ENCODE peak calls at places on chromosomes 11 and 22, in ten cellular contexts. H is transverse colon, C is spleen, X is brain microvascular endothelial cell, J is fibroblast of lung, E is psoas muscle, Z is lower lobe of right lung, S is tibial nerve, D is fibroblast of mammary gland, F is GM06990. G is an unnamed sample.

GRCh38 chr22:33865248-33865647 is 55.0 kb downstream of the LARGE1 start:
- DNase-seq in H (no peak), C (no peak), X (no peak), J (no peak), E (no peak), Z (no peak), S (no peak), D (no peak), F (no peak), G (no peak)

GRCh38 chr11:19345848-19346681 is 105.3 kb upstream of the E2F8 start:
- DNase-seq in H (no peak), C (peak), X (no peak), J (no peak), E (peak), Z (no peak), S (no peak), D (peak), F (peak), G (peak)

GRCh38 chr11:59221438-59221837 is 8.7 kb upstream of the MPEG1 start:
- DNase-seq in H (no peak), C (no peak), X (peak), J (peak), E (no peak), Z (no peak), S (no peak), D (peak), F (no peak), G (no peak)

GRCh38 chr11:45285289-45285828 is 782 bp downstream of the SYT13 start:
- DNase-seq in H (peak), C (no peak), X (no peak), J (no peak), E (no peak), Z (no peak), S (no peak), D (no peak), F (no peak), G (no peak)

GRCh38 chr11:44028816-44029506 is 18.8 kb upstream of the ACCSL start:
- DNase-seq in H (no peak), C (no peak), X (no peak), J (no peak), E (no peak), Z (no peak), S (no peak), D (no peak), F (no peak), G (no peak)

GRCh38 chr11:14454861-14455632 is 44.6 kb downstream of the COPB1 start:
- DNase-seq in H (no peak), C (no peak), X (no peak), J (no peak), E (no peak), Z (no peak), S (no peak), D (peak), F (no peak), G (peak)

GRCh38 chr11:128069665-128070064 is 517.7 kb downstream of the ETS1 start:
- DNase-seq in H (no peak), C (no peak), X (no peak), J (no peak), E (no peak), Z (no peak), S (no peak), D (no peak), F (no peak), G (no peak)

GRCh38 chr11:115503083-115503885 is 931 bp downstream of the CADM1 start:
- DNase-seq in H (peak), C (peak), X (no peak), J (peak), E (peak), Z (peak), S (peak), D (no peak), F (peak), G (peak)

GRCh38 chr22:17960695-17961442 is 63.5 kb downstream of the MICAL3 start:
- DNase-seq in H (no peak), C (peak), X (no peak), J (no peak), E (no peak), Z (no peak), S (no peak), D (no peak), F (no peak), G (no peak)

GRCh38 chr11:91956711-91957110 is 267.9 kb upstream of the FAT3 start:
- DNase-seq in H (no peak), C (no peak), X (no peak), J (no peak), E (no peak), Z (no peak), S (no peak), D (no peak), F (no peak), G (no peak)

GRCh38 chr11:46285594-46286033 is 8.2 kb downstream of the CREB3L1 start:
- DNase-seq in H (no peak), C (no peak), X (no peak), J (no peak), E (peak), Z (no peak), S (no peak), D (peak), F (no peak), G (no peak)

GRCh38 chr11:19679952-19680823 is 32.4 kb upstream of the NAV2 start:
- DNase-seq in H (peak), C (no peak), X (peak), J (peak), E (peak), Z (peak), S (peak), D (peak), F (no peak), G (peak)

GRCh38 chr11:110565690-110566336 is 136.1 kb downstream of the FDX1 start:
- DNase-seq in H (no peak), C (no peak), X (no peak), J (no peak), E (no peak), Z (peak), S (no peak), D (no peak), F (no peak), G (no peak)

GRCh38 chr11:73262851-73263495 is 9.2 kb upstream of the P2RY6 start:
- DNase-seq in H (no peak), C (no peak), X (peak), J (peak), E (no peak), Z (no peak), S (no peak), D (peak), F (no peak), G (no peak)

GRCh38 chr11:65132988-65133700 is 1.2 kb downstream of the SYVN1 start:
- DNase-seq in H (peak), C (peak), X (no peak), J (no peak), E (no peak), Z (peak), S (no peak), D (no peak), F (peak), G (no peak)

GRCh38 chr11:17296852-17297559 is 20.5 kb downstream of the NUCB2 start:
- DNase-seq in H (no peak), C (no peak), X (no peak), J (peak), E (no peak), Z (no peak), S (no peak), D (no peak), F (peak), G (no peak)

GRCh38 chr11:86191874-86192273 is 52.7 kb upstream of the EED start:
- DNase-seq in H (no peak), C (no peak), X (no peak), J (no peak), E (no peak), Z (no peak), S (no peak), D (no peak), F (no peak), G (no peak)

GRCh38 chr11:103907548-103908455 is 128.6 kb upstream of the DDI1 start:
- DNase-seq in H (no peak), C (no peak), X (peak), J (peak), E (no peak), Z (no peak), S (no peak), D (peak), F (no peak), G (peak)

DNA sequence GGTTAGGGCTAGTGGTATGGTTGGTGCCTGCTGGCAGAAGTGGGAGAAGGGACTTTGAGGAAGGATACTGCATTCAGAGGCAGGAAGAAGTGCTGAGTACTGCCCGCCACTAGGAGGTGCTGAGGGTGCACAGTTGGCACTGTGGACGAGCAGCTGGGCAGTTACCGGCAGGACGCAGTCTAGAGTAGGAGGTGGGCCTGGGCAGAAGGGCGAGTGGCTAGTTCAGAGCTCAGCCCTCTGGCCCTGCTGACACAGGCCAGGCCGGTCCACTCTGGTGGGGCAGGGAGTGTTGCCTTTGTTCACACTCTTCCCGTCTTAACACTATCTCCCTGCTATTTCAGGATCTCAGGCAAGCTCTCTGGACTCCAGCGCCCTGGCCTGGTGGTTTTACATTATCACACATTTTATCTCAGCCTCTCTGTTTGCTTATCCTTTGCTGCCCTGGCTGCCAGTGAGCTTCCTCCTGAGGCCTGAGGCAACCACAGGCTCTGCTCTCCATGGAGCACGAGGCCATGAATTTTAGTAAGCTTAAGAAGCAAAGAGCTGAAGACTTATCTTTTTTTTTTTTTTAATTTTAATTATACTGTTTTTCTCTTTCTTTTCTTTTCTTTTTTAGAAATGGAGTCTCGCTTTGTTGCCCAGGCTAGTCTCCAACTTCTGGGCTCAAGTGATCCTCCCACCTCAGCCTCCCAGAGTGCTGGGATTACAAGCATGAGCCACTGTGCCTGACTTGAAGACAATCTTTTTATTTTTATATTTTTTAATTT is 26.9 kb downstream of the SNAP29 start:
- DNase-seq in H (peak), C (peak), X (peak), J (peak), E (peak), Z (peak), S (peak), D (peak), F (peak), G (peak)
- TF ChIP-seq CTCF in H (peak), C (peak), X (peak), J (peak), E (peak), Z (peak), S (peak), D (peak), F (peak), G (peak)

GRCh38 chr11:3995949-3996554 is 98.5 kb upstream of the RRM1 start:
- DNase-seq in H (no peak), C (no peak), X (peak), J (peak), E (no peak), Z (no peak), S (no peak), D (peak), F (no peak), G (peak)
- H3K4me3 ChIP-seq in H (no peak), C (no peak), X (no peak), J (no peak), E (no peak), Z (no peak), S (no peak), D (no peak), F (no peak), G (no peak)

GRCh38 chr11:120079750-120080610 is 57.9 kb downstream of the TRIM29 start:
- DNase-seq in H (no peak), C (no peak), X (no peak), J (no peak), E (no peak), Z (no peak), S (no peak), D (no peak), F (no peak), G (no peak)

GRCh38 chr11:120073196-120073595 is 64.7 kb downstream of the TRIM29 start:
- DNase-seq in H (no peak), C (no peak), X (no peak), J (no peak), E (peak), Z (no peak), S (no peak), D (no peak), F (no peak), G (no peak)

GRCh38 chr11:120078397-120078796 is 59.5 kb downstream of the TRIM29 start:
- DNase-seq in H (no peak), C (no peak), X (no peak), J (no peak), E (no peak), Z (no peak), S (no peak), D (no peak), F (no peak), G (no peak)
- TF ChIP-seq CTCF in H (no peak), C (no peak), X (no peak), J (no peak), E (no peak), Z (no peak), S (no peak), D (no peak), F (no peak), G (no peak)

GRCh38 chr11:124896821-124897391 is 759 bp downstream of the ROBO4 start:
- DNase-seq in H (no peak), C (no peak), X (no peak), J (no peak), E (peak), Z (no peak), S (no peak), D (peak), F (no peak), G (no peak)
- H3K4me3 ChIP-seq in H (no peak), C (peak), X (no peak), J (no peak), E (peak), Z (peak), S (no peak), D (no peak), F (no peak), G (no peak)

DNA sequence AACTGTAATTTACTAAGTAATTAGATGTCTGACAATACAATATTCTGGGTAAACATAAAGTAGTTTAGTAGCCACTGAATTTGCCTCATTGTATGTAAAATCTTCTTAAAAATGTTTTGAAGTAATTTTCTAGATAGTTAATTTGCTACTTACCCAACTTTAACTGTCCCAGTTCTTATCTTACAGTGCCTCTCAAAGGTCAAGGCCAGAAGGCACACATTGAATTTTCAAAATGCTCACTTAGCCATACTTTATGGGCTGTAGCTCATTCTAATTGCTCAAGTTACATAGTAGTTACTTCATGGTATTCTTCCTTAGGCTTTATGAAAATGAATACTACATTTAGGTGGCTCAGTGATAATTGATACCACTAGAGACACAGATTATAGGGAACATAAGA is 666.6 kb downstream of the CNTN5 start:
- DNase-seq in H (no peak), C (no peak), X (no peak), J (no peak), E (no peak), Z (no peak), S (no peak), D (no peak), F (no peak), G (no peak)
- TF ChIP-seq CTCF in H (no peak), C (no peak), X (no peak), J (no peak), E (peak), Z (no peak), S (no peak), D (no peak), F (no peak), G (peak)

G was measured in astrocyte of the spinal cord.